ENCODE peak calls at places on chromosomes 5 and 9, in seven cellular contexts. Z is retinal pigment epithelial cell, B is heart left ventricle, Y is cardiac muscle cell, N is RWPE1, A is spleen, J is H9. Q is an unnamed sample.

GRCh38 chr9:126235844-126236243 is 90.8 kb upstream of the MVB12B start:
- DNase-seq in B (no peak), Y (no peak), J (no peak), N (no peak), A (no peak), Z (no peak), Q (no peak)

GRCh38 chr9:135254176-135255032 is 166.9 kb downstream of the OLFM1 start:
- DNase-seq in N (no peak), J (no peak), Z (no peak), Y (no peak), B (no peak), A (peak), Q (no peak)

GRCh38 chr5:157761690-157762611 is 18.4 kb downstream of the LSM11 start:
- DNase-seq in J (peak), Y (peak), B (no peak), Z (peak), N (peak), A (no peak), Q (peak)

GRCh38 chr9:74458832-74459231 is 38.3 kb upstream of the RORB start:
- DNase-seq in J (no peak), Y (no peak), B (no peak), Z (no peak), A (no peak), N (no peak), Q (no peak)

GRCh38 chr9:121399883-121400607 is 30.0 kb upstream of the STOM start:
- DNase-seq in N (peak), A (no peak), Y (peak), Z (peak), B (no peak), J (no peak), Q (no peak)

GRCh38 chr5:9284781-9285307 is 261.0 kb downstream of the SEMA5A start:
- DNase-seq in N (no peak), B (peak), Z (no peak), J (no peak), Y (peak), A (no peak), Q (no peak)

GRCh38 chr9:77486968-77487367 is 161.2 kb downstream of the GNA14 start:
- DNase-seq in Z (no peak), N (peak), Y (no peak), J (no peak), A (no peak), B (no peak), Q (no peak)

GRCh38 chr5:3741372-3741770 is 145.7 kb downstream of the IRX1 start:
- DNase-seq in N (peak), A (no peak), Z (no peak), B (no peak), Y (no peak), J (no peak), Q (no peak)

GRCh38 chr5:129746884-129747283 is 1.0 kb upstream of the MINAR2 start:
- DNase-seq in N (no peak), A (no peak), Y (peak), Z (no peak), J (no peak), B (no peak), Q (no peak)

GRCh38 chr9:134434896-134435506 is 108.7 kb downstream of the RXRA start:
- DNase-seq in A (peak), B (peak), Z (peak), Y (peak), N (peak), J (no peak), Q (no peak)

GRCh38 chr5:50958852-50959457 is 292.5 kb downstream of the PARP8 start:
- DNase-seq in Y (peak), A (no peak), N (peak), Z (peak), B (no peak), J (no peak), Q (peak)

GRCh38 chr9:78549711-78550110 is 252.8 kb downstream of the PSAT1 start:
- DNase-seq in B (no peak), A (no peak), J (no peak), Y (no peak), N (no peak), Z (no peak), Q (no peak)

GRCh38 chr9:79685576-79685975 is 113.8 kb downstream of the TLE4 start:
- DNase-seq in Z (peak), N (no peak), Y (no peak), A (no peak), J (no peak), B (no peak), Q (no peak)

GRCh38 chr9:136975624-136976023 is 1.7 kb upstream of the PTGDS start:
- DNase-seq in B (peak), Y (no peak), J (peak), A (peak), Z (no peak), N (no peak), Q (peak)

GRCh38 chr5:131812371-131813160 is 15.7 kb upstream of the FNIP1 start:
- DNase-seq in N (no peak), Y (no peak), B (no peak), A (no peak), Z (no peak), J (no peak), Q (no peak)

GRCh38 chr5:134997015-134997414 is 29.3 kb downstream of the CATSPER3 start:
- DNase-seq in J (no peak), N (no peak), A (no peak), B (no peak), Y (no peak), Z (no peak), Q (no peak)

GRCh38 chr5:179819296-179820126 is 1.2 kb upstream of the SQSTM1 start:
- DNase-seq in J (peak), B (peak), Y (peak), Z (peak), N (peak), A (peak), Q (peak)

GRCh38 chr9:2781336-2781735 is 62.6 kb downstream of the PUM3 start:
- DNase-seq in Z (no peak), A (no peak), N (no peak), Y (no peak), J (no peak), B (no peak), Q (no peak)

GRCh38 chr9:77892171-77892570 is 139.4 kb downstream of the GNAQ start:
- DNase-seq in B (no peak), N (no peak), A (no peak), J (no peak), Z (no peak), Y (no peak), Q (no peak)

GRCh38 chr5:75753182-75753581 is 35.9 kb upstream of the POC5 start:
- DNase-seq in Y (no peak), A (no peak), N (no peak), Z (no peak), J (no peak), B (no peak), Q (no peak)

GRCh38 chr9:71541436-71541835 is 226.9 kb downstream of the CEMIP2 start:
- DNase-seq in J (no peak), Y (no peak), Z (no peak), A (no peak), N (no peak), B (no peak), Q (no peak)

GRCh38 chr5:77629553-77630245 is 8.8 kb downstream of the OTP start:
- DNase-seq in N (no peak), Z (no peak), Y (no peak), J (peak), B (no peak), A (no peak), Q (no peak)

GRCh38 chr9:3464033-3464638 is 61.7 kb downstream of the RFX3 start:
- DNase-seq in Z (no peak), N (no peak), J (no peak), Y (no peak), A (no peak), B (no peak), Q (no peak)

GRCh38 chr9:109538346-109538745 is 40.2 kb upstream of the PTPN3 start:
- DNase-seq in Y (no peak), Z (no peak), N (peak), B (no peak), A (no peak), J (no peak), Q (no peak)

GRCh38 chr5:123708074-123708806 is 196.3 kb downstream of the CSNK1G3 start:
- DNase-seq in J (no peak), A (no peak), Y (no peak), N (peak), B (no peak), Z (no peak), Q (no peak)

GRCh38 chr5:107572800-107573368 is 97.9 kb downstream of the EFNA5 start:
- DNase-seq in B (no peak), A (no peak), N (no peak), J (no peak), Z (no peak), Y (no peak), Q (no peak)

GRCh38 chr5:125835293-125836172 is 587.7 kb upstream of the GRAMD2B start:
- DNase-seq in N (peak), J (peak), B (peak), A (no peak), Z (no peak), Y (peak), Q (peak)
- TF ChIP-seq CTCF in N (peak), J (peak), B (peak), A (peak), Z (peak), Y (peak), Q (peak)

DNA sequence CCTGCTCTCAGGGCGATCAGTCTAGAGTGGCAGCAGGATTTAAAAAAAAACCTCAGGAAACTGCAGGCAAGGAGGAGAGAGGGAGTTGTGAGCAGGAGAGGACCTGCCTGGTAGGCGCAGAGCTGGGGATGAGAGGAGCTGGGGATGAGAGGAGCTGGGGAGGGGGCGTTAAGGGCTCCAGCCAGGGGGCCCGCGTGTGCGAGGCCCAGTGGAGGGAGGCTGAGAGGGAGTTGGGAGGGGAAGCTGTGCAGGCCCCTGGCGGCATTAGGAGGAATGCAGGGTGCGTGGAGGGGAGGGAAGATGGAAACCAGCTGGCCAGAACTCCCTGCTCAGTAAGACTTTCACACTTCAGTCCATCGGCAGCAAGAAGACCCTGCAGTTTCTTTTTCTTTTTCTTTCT is 45.2 kb upstream of the HMCN2 start:
- DNase-seq in A (no peak), Y (peak), N (no peak), Z (no peak), J (no peak), B (peak), Q (no peak)
- TF ChIP-seq CTCF in A (no peak), Y (peak), N (no peak), Z (peak), J (peak), B (no peak), Q (no peak)

DNA sequence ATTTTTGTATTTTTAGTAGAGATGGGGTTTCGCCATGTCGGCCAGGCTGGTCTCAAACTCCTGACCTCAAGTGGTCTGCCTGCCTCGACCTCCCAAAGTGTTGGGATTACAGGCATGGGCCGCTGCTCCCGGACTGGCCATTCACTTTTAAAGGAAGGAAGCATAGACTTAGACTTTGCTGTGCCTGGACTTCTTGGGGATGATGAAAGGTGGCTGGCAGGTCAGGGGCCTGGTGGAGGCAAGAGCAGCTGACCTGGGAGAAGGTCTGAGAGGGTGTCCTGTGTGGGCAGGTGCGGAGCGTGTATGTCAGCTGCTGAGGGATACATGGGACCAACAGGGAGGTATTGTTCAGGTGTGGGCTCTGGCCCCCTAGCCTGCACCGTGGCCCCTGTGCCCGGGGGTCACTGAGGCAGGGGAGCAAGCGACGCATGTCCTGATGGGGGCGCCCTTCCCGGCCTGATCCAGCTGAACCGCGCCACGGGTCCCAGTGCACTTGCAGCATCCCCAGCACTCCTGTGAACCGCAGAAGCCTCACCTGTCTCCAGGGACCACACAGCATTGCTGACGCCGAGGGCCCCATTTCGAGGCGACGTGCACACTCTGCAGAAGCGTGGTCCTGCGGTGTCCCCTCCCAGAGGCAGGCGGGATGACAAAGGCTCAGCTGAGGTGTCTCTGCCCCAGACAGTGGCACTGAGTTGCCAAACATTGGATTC is 23.1 kb downstream of the NDUFS6 start:
- DNase-seq in A (peak), Y (no peak), Z (no peak), N (no peak), B (no peak), J (no peak), Q (no peak)
- TF ChIP-seq CTCF in A (no peak), Y (no peak), Z (peak), N (no peak), B (no peak), J (peak), Q (no peak)

GRCh38 chr9:112921549-112921948 is 30.9 kb upstream of the SLC46A2 start:
- DNase-seq in B (no peak), Z (no peak), A (no peak), N (peak), Y (peak), J (peak), Q (peak)

DNA sequence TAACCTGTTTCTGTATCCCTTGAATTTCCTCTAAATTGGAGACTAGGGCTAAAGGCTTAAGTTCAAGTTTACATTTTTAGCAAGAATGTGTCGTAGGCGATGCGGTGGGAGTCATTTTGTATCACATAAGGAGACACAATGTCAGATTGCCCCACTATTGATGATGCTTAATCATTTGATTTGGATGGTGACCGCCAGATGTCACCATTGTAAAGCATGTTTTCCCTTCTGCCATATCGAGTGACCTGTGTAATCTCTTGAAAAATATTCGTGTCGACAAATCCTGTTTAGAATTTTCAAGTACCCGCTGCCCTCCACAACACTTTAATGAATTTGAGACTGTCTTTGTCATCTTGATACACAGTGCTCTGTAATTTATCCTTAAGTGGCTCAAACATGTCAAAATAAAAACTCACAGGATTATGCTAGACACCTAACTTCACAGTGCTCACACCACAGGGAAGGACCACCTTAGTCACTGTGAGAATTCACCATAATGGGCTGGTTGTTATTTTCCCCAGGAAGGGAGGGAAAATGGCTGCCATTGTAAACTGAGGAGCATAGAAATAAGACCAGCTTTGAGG is 34.5 kb upstream of the SLC46A2 start:
- DNase-seq in N (peak), J (peak), Z (no peak), Y (peak), B (no peak), A (no peak), Q (peak)
- TF ChIP-seq CTCF in N (peak), J (peak), Z (peak), Y (peak), B (no peak), A (peak), Q (peak)

DNA sequence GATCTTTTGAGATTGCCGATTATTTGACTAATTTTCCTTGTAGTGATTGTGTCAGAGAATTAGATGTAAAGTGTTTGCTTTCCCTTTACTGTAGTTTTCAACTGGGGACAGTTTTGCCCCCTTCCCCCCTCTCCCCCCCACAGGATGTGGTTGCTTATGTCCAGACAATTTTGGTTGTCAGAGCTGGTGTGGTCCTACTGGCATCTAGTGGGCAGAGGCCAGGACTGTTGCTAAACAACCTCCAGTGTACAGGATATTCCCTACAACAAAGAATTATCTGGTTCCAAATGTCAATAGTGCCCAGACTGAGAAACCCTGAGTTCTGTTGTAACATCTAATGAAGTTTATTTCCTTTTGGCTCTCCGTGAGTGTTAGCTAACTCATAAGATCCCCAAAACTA is 20.0 kb downstream of the TMEFF1 start:
- DNase-seq in A (no peak), Y (no peak), Z (no peak), B (no peak), J (no peak), N (no peak), Q (no peak)
- TF ChIP-seq CTCF in A (no peak), Y (peak), Z (peak), B (no peak), J (no peak), N (peak), Q (no peak)

DNA sequence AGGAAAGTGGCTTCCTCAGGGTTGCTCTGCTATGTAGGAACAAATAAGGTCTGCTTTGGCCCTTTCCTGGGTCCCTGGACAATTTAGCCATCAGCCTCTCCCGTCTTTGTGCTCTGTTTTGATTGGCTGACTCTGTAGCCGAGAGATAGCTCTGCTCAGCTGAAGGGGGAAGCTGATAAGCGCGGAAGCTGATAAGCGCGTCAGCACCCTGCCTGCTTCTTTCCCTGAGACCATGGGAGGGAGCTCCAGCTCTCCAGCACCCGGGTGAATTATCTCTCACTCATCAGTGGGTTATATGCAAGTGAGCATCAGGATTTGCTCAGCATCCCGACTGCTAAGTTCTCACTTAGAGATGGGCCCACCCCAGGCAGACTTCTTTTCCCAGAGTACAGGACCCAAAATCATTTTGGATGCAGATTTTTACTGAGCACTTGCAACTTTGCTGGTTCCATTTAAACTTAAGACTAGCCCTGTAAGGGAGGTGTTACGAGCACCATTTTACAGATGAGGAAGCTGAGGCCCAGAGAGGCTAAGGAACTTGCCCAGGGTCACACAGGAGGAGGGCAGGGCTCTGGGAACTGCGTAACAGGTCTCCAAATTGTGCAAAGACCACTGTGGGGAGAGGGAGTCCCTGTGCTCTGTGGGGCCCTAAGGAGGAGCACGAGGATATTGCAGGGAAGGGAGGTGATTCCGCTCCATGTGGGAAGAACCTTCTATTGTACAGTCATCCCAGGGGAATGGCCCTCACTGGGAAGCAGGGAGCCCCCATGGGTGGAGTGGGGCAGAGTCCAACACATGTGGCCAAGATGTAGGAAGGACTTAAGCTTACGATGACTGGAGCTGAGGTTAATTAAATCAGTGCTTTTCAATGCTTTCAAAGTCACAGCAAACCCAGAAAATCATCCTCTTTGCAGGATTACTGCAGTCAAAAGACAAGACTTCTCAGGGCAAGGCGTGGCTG is 83.7 kb upstream of the ORM1 start:
- DNase-seq in Y (peak), B (peak), N (peak), A (no peak), J (peak), Z (no peak), Q (no peak)
- TF ChIP-seq CTCF in Y (peak), B (peak), N (no peak), A (no peak), J (peak), Z (peak), Q (no peak)

GRCh38 chr5:90932052-90932699 is 373.6 kb downstream of the ADGRV1 start:
- DNase-seq in Z (no peak), N (peak), J (peak), Y (peak), A (no peak), B (peak), Q (peak)
- TF ChIP-seq CTCF in Z (peak), N (peak), J (peak), Y (peak), A (peak), B (peak), Q (peak)

GRCh38 chr9:128149001-128149701 is at the start of gene LCN2:
- DNase-seq in Y (no peak), B (no peak), A (peak), Z (no peak), N (peak), J (peak), Q (no peak)

GRCh38 chr9:128152133-128152780 is 3.0 kb downstream of the LCN2 start:
- DNase-seq in N (no peak), B (no peak), A (peak), J (no peak), Z (no peak), Y (no peak), Q (no peak)

GRCh38 chr9:128151343-128152132 is 2.3 kb downstream of the LCN2 start:
- DNase-seq in Y (no peak), N (no peak), A (peak), Z (no peak), J (no peak), B (no peak), Q (no peak)

GRCh38 chr9:128149951-128150593 is 819 bp downstream of the LCN2 start:
- DNase-seq in N (no peak), B (no peak), Y (no peak), J (peak), Z (no peak), A (peak), Q (no peak)

GRCh38 chr9:128150594-128151342 is 1.5 kb downstream of the LCN2 start:
- DNase-seq in Z (no peak), J (peak), Y (peak), N (no peak), A (peak), B (no peak), Q (peak)
- TF ChIP-seq CTCF in Z (peak), J (peak), Y (peak), N (no peak), A (peak), B (no peak), Q (no peak)

Q was measured in endothelial cell.